ENCODE peak calls at places on chromosomes 4 and X, in eight cellular contexts. U is CD8-positive, alpha-beta memory T cell; I is SJSA1; N is tibial artery; Q is suprapubic skin; J is neuronal stem cell; E is endodermal cell; D is psoas muscle. G is an unnamed sample.
A peak's percentile ranks its signal among the peaks of the same experiment; 100 is the strongest.

GRCh38 chrX:22392176-22392814 is 119.6 kb downstream of the CBLL2 start:
- DNase-seq in U (no peak), I (no peak), N (no peak), Q (no peak), J (no peak), E (no peak), D (no peak), G (no peak)

GRCh38 chr4:73527196-73527595 is 45.7 kb downstream of the AFM start:
- DNase-seq in U (no peak), I (no peak), N (no peak), Q (no peak), J (no peak), E (no peak), D (no peak), G (no peak)

GRCh38 chr4:48591372-48591771 is 101.3 kb downstream of the ZAR1 start:
- DNase-seq in U (no peak), I (no peak), N (no peak), Q (no peak), J (no peak), E (no peak), D (no peak), G (no peak)

GRCh38 chrX:96372313-96373046 is 312.2 kb upstream of the DIAPH2 start:
- DNase-seq in U (no peak), I (no peak), N (no peak), Q (no peak), J (peak; percentile 4), E (peak; percentile 57), D (no peak), G (no peak)

GRCh38 chr4:79233820-79234219 is 92.0 kb downstream of the NAA11 start:
- DNase-seq in U (no peak), I (no peak), N (no peak), Q (no peak), J (no peak), E (no peak), D (no peak), G (no peak)

GRCh38 chrX:70030242-70030823 is 19.4 kb downstream of the AWAT2 start:
- DNase-seq in U (no peak), I (peak; percentile 7), N (no peak), Q (no peak), J (peak; percentile 44), E (peak; percentile 79), D (no peak), G (no peak)

GRCh38 chrX:134634691-134635090 is 23.6 kb downstream of the PLAC1 start:
- DNase-seq in U (no peak), I (no peak), N (no peak), Q (no peak), J (no peak), E (no peak), D (no peak), G (no peak)

GRCh38 chr4:139297001-139297410 is 4.3 kb upstream of the NAA15 start:
- DNase-seq in U (no peak), I (no peak), N (no peak), Q (no peak), J (no peak), E (no peak), D (no peak), G (peak; percentile 81)

GRCh38 chr4:6992728-6993655 is 50.2 kb upstream of the TADA2B start:
- DNase-seq in U (no peak), I (no peak), N (no peak), Q (no peak), J (no peak), E (no peak), D (no peak), G (peak; percentile 58)

GRCh38 chrX:111329370-111329769 is 59.1 kb upstream of the CAPN6 start:
- DNase-seq in U (no peak), I (no peak), N (no peak), Q (no peak), J (no peak), E (no peak), D (no peak), G (no peak)

GRCh38 chr4:41969666-41970065 is 11.9 kb upstream of the DCAF4L1 start:
- DNase-seq in U (no peak), I (no peak), N (no peak), Q (no peak), J (no peak), E (no peak), D (no peak), G (no peak)

GRCh38 chrX:128699716-128700285 is 647.6 kb upstream of the ACTRT1 start:
- DNase-seq in U (no peak), I (no peak), N (no peak), Q (no peak), J (no peak), E (no peak), D (no peak), G (no peak)

GRCh38 chrX:30513284-30513683 is 64.3 kb downstream of the TASL start:
- DNase-seq in U (no peak), I (no peak), N (no peak), Q (no peak), J (no peak), E (no peak), D (no peak), G (no peak)

GRCh38 chr4:51844157-51845054 is 1.5 kb downstream of the DCUN1D4 start:
- DNase-seq in U (peak; percentile 88), I (peak; percentile 83), N (peak; percentile 98), Q (peak; percentile 97), J (peak; percentile 85), E (peak; percentile 96), D (peak; percentile 96), G (peak; percentile 64)

GRCh38 chr4:2436301-2436700 is 17.5 kb downstream of the CFAP99 start:
- DNase-seq in U (no peak), I (no peak), N (peak; percentile 42), Q (no peak), J (no peak), E (peak; percentile 45), D (no peak), G (no peak)

GRCh38 chr4:139774759-139775487 is 109.3 kb downstream of the MGST2 start:
- DNase-seq in U (no peak), I (no peak), N (no peak), Q (no peak), J (no peak), E (peak; percentile 59), D (no peak), G (no peak)

GRCh38 chr4:28007693-28008092 is 1147.1 kb downstream of the STIM2 start:
- DNase-seq in U (no peak), I (no peak), N (no peak), Q (no peak), J (no peak), E (no peak), D (no peak), G (no peak)

GRCh38 chr4:182880387-182881356 is 36.5 kb downstream of the DCTD start:
- DNase-seq in U (no peak), I (no peak), N (peak; percentile 51), Q (no peak), J (no peak), E (no peak), D (no peak), G (no peak)

GRCh38 chrX:27883468-27884092 is 75.8 kb downstream of the MAGEB10 start:
- DNase-seq in U (no peak), I (no peak), N (no peak), Q (no peak), J (peak; percentile 15), E (no peak), D (no peak), G (no peak)

GRCh38 chrX:42176790-42177189 is 253.4 kb upstream of the CASK start:
- DNase-seq in U (no peak), I (no peak), N (no peak), Q (no peak), J (no peak), E (peak; percentile 69), D (no peak), G (no peak)

GRCh38 chrX:53715336-53715924 is 28.9 kb upstream of the HUWE1 start:
- DNase-seq in U (no peak), I (no peak), N (no peak), Q (no peak), J (no peak), E (no peak), D (no peak), G (no peak)

DNA sequence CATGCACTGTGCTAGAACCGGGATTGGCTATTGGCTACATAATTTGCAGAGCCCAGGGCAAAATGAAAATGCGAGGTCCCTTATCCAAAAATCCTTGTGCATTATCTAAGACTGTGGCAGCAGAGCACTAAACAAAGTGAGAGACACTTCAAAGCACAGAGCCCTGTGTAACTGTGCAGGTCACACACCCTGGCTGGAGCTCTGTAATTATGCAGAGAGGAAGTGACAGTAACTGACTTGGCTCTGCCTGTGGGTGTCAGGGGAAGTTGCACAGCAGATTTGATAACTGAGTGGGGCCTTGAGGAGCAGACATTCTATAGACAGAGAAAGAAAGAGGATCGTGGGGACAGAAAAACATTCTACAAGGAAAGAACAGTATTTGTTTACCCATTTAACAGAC is 173.5 kb upstream of the FMR1 start:
- DNase-seq in U (no peak), I (no peak), N (no peak), Q (no peak), J (no peak), E (no peak), D (no peak), G (no peak)
- H3K27ac ChIP-seq in U (no peak overlapping the region), I (no peak overlapping the region), N (no peak overlapping the region), Q (no peak overlapping the region), J (no peak overlapping the region), E (no peak overlapping the region), D (no peak overlapping the region), G (no peak overlapping the region)

DNA sequence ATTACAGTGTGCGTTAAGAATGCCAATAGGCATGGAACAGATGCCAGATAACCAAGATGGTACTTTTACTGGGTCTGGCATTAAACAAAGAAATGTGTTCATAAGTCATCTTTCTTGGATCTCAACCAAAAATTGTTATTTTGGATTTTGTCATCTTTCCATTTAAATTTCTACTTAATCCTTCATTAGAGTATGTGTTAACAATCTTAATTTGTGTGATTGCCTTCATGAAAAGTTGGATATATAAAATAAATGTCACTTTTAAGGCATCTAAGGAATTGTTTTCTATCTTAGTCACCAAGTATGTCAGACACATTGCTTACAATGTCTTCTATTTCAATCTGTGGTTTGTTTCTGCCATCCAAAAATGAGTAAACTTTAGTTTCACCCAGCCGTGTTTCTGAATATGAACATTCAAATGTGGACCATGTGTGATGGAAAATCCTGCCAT is 87.5 kb downstream of the PALLD start:
- DNase-seq in U (no peak), I (peak; percentile 86), N (no peak), Q (no peak), J (no peak), E (no peak), D (no peak), G (no peak)
- H3K27ac ChIP-seq in U (no peak overlapping the region), I (peak overlapping the region; percentile 81), N (no peak overlapping the region), Q (no peak overlapping the region), J (no peak overlapping the region), E (no peak overlapping the region), D (no peak overlapping the region), G (peak overlapping the region; percentile 46)

DNA sequence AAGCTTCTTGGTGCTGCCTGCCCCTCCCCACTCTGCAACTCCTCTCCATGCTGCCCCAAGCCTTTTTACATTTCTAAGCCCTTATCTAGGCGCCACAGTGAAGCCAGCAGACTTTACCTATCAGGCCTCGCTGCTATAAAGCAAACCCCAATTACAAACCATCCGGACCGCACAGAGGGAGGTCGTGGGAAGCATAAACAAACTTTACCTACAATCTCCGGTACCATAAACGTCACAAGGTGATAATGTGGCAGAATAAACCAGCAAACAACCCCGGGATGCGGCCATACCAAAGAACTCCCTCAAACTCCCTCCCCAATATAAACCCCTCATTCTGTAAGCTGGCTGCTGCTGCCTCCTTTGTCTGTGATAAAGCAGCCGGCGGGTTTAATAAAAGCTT is 54.0 kb upstream of the ZCCHC13 start:
- DNase-seq in U (no peak), I (peak; percentile 20), N (no peak), Q (no peak), J (no peak), E (peak; percentile 95), D (no peak), G (no peak)
- H3K27ac ChIP-seq in U (no peak overlapping the region), I (peak overlapping the region; percentile 79), N (peak overlapping the region; percentile 49), Q (no peak overlapping the region), J (no peak overlapping the region), E (no peak overlapping the region), D (peak overlapping the region; percentile 50), G (peak overlapping the region; percentile 81)

GRCh38 chrX:154092371-154092770 is 5.1 kb downstream of the MECP2 start:
- DNase-seq in U (no peak), I (no peak), N (no peak), Q (no peak), J (no peak), E (no peak), D (no peak), G (no peak)
- H3K27ac ChIP-seq in U (peak overlapping the region; percentile 38), I (no peak overlapping the region), N (no peak overlapping the region), Q (no peak overlapping the region), J (no peak overlapping the region), E (no peak overlapping the region), D (no peak overlapping the region), G (no peak overlapping the region)

G was measured in epithelial cell of prostate.